ENCODE peak calls at places on chromosomes 16 and 17, in seven cellular contexts. One of them, this sample, is unnamed.

GRCh38 chr16:21628772-21629171 is 23.6 kb downstream of the IGSF6 start:
- DNase-seq in sigmoid colon: no peak
- DNase-seq in adrenal gland: no peak
- DNase-seq in GM23338: no peak
- DNase-seq in SK-N-SH: no peak
- DNase-seq in mesendoderm: no peak
- DNase-seq in left lung: no peak
- DNase-seq in this sample: no peak

GRCh38 chr16:66588981-66589713 is 9.9 kb downstream of the CMTM2 start:
- DNase-seq in adrenal gland: no peak
- DNase-seq in SK-N-SH: no peak
- DNase-seq in mesendoderm: peak; percentile 66
- DNase-seq in sigmoid colon: peak; percentile 71
- DNase-seq in left lung: peak; percentile 84
- DNase-seq in GM23338: peak; percentile 92
- DNase-seq in this sample: no peak

GRCh38 chr17:12620200-12620720 is 45.4 kb upstream of the MYOCD start:
- DNase-seq in mesendoderm: no peak
- DNase-seq in left lung: no peak
- DNase-seq in adrenal gland: no peak
- DNase-seq in sigmoid colon: no peak
- DNase-seq in GM23338: no peak
- DNase-seq in SK-N-SH: no peak
- DNase-seq in this sample: no peak

GRCh38 chr17:57671546-57672204 is 73.4 kb downstream of the CCDC182 start:
- DNase-seq in sigmoid colon: peak; percentile 89
- DNase-seq in mesendoderm: peak; percentile 86
- DNase-seq in GM23338: peak; percentile 95
- DNase-seq in adrenal gland: peak; percentile 78
- DNase-seq in left lung: peak; percentile 88
- DNase-seq in SK-N-SH: peak; percentile 94
- DNase-seq in this sample: peak; percentile 73

GRCh38 chr16:27489906-27490305 is 59.8 kb downstream of the GTF3C1 start:
- DNase-seq in GM23338: no peak
- DNase-seq in left lung: no peak
- DNase-seq in sigmoid colon: no peak
- DNase-seq in mesendoderm: no peak
- DNase-seq in adrenal gland: no peak
- DNase-seq in SK-N-SH: no peak
- DNase-seq in this sample: no peak

GRCh38 chr17:50214986-50215730 is 13.7 kb upstream of the COL1A1 start:
- DNase-seq in sigmoid colon: no peak
- DNase-seq in SK-N-SH: no peak
- DNase-seq in GM23338: no peak
- DNase-seq in adrenal gland: no peak
- DNase-seq in mesendoderm: no peak
- DNase-seq in left lung: no peak
- DNase-seq in this sample: no peak

GRCh38 chr16:88355093-88355388 is 27.7 kb upstream of the ZNF469 start:
- DNase-seq in left lung: no peak
- DNase-seq in adrenal gland: no peak
- DNase-seq in mesendoderm: no peak
- DNase-seq in SK-N-SH: peak; percentile 28
- DNase-seq in GM23338: no peak
- DNase-seq in sigmoid colon: no peak
- DNase-seq in this sample: no peak

GRCh38 chr16:46883353-46883689 is 841 bp upstream of the GPT2 start:
- DNase-seq in sigmoid colon: no peak
- DNase-seq in GM23338: no peak
- DNase-seq in adrenal gland: no peak
- DNase-seq in SK-N-SH: no peak
- DNase-seq in mesendoderm: no peak
- DNase-seq in left lung: no peak
- DNase-seq in this sample: no peak

GRCh38 chr17:40180694-40181093 is 3.4 kb downstream of the RAPGEFL1 start:
- DNase-seq in sigmoid colon: no peak
- DNase-seq in SK-N-SH: no peak
- DNase-seq in adrenal gland: no peak
- DNase-seq in left lung: no peak
- DNase-seq in GM23338: no peak
- DNase-seq in mesendoderm: no peak
- DNase-seq in this sample: no peak

GRCh38 chr16:12515771-12516170 is 287.9 kb downstream of the CPPED1 start:
- DNase-seq in SK-N-SH: no peak
- DNase-seq in GM23338: no peak
- DNase-seq in sigmoid colon: no peak
- DNase-seq in mesendoderm: no peak
- DNase-seq in adrenal gland: no peak
- DNase-seq in left lung: no peak
- DNase-seq in this sample: no peak

GRCh38 chr16:26993511-26993910 is 73.2 kb upstream of the C16orf82 start:
- DNase-seq in left lung: no peak
- DNase-seq in SK-N-SH: no peak
- DNase-seq in sigmoid colon: no peak
- DNase-seq in GM23338: no peak
- DNase-seq in mesendoderm: no peak
- DNase-seq in adrenal gland: peak; percentile 34
- DNase-seq in this sample: no peak

GRCh38 chr17:74807925-74808324 is 31.8 kb upstream of the NAT9 start:
- DNase-seq in adrenal gland: no peak
- DNase-seq in mesendoderm: no peak
- DNase-seq in left lung: no peak
- DNase-seq in sigmoid colon: no peak
- DNase-seq in SK-N-SH: peak; percentile 93
- DNase-seq in GM23338: no peak
- DNase-seq in this sample: no peak

GRCh38 chr17:21287703-21288449 is 3.4 kb downstream of the MAP2K3 start:
- DNase-seq in SK-N-SH: peak; percentile 43
- DNase-seq in adrenal gland: peak; percentile 98
- DNase-seq in GM23338: no peak
- DNase-seq in mesendoderm: no peak
- DNase-seq in sigmoid colon: peak; percentile 98
- DNase-seq in left lung: peak; percentile 97
- DNase-seq in this sample: peak; percentile 95

GRCh38 chr16:73956592-73957495 is 339.8 kb upstream of the PSMD7 start:
- DNase-seq in SK-N-SH: peak; percentile 65
- DNase-seq in adrenal gland: peak; percentile 54
- DNase-seq in GM23338: peak; percentile 87
- DNase-seq in sigmoid colon: peak; percentile 73
- DNase-seq in left lung: no peak
- DNase-seq in mesendoderm: peak; percentile 65
- DNase-seq in this sample: peak; percentile 43

GRCh38 chr17:1899403-1900000 is 69.7 kb downstream of the RPA1 start:
- DNase-seq in SK-N-SH: peak; percentile 47
- DNase-seq in adrenal gland: no peak
- DNase-seq in GM23338: no peak
- DNase-seq in sigmoid colon: no peak
- DNase-seq in left lung: no peak
- DNase-seq in mesendoderm: no peak
- DNase-seq in this sample: no peak

GRCh38 chr16:29702307-29702706 is 23.3 kb downstream of the QPRT start:
- DNase-seq in adrenal gland: no peak
- DNase-seq in mesendoderm: no peak
- DNase-seq in left lung: no peak
- DNase-seq in SK-N-SH: no peak
- DNase-seq in GM23338: no peak
- DNase-seq in sigmoid colon: no peak
- DNase-seq in this sample: no peak

GRCh38 chr17:50683434-50684287 is 24.1 kb downstream of the ANKRD40 start:
- DNase-seq in adrenal gland: no peak
- DNase-seq in mesendoderm: no peak
- DNase-seq in SK-N-SH: no peak
- DNase-seq in GM23338: no peak
- DNase-seq in left lung: no peak
- DNase-seq in sigmoid colon: peak; percentile 62
- DNase-seq in this sample: no peak

GRCh38 chr16:3149630-3150345 is 15.0 kb downstream of the ZNF213 start:
- DNase-seq in adrenal gland: no peak
- DNase-seq in sigmoid colon: peak; percentile 83
- DNase-seq in SK-N-SH: peak; percentile 87
- DNase-seq in GM23338: peak; percentile 89
- DNase-seq in mesendoderm: peak; percentile 81
- DNase-seq in left lung: peak; percentile 92
- DNase-seq in this sample: peak; percentile 79

GRCh38 chr17:49681336-49681735 is 3.4 kb upstream of the SPOP start:
- DNase-seq in mesendoderm: no peak
- DNase-seq in GM23338: no peak
- DNase-seq in sigmoid colon: no peak
- DNase-seq in adrenal gland: no peak
- DNase-seq in SK-N-SH: no peak
- DNase-seq in left lung: no peak
- DNase-seq in this sample: no peak

GRCh38 chr16:50712568-50712914 is 19.1 kb downstream of the NOD2 start:
- DNase-seq in adrenal gland: no peak
- DNase-seq in left lung: no peak
- DNase-seq in sigmoid colon: no peak
- DNase-seq in GM23338: no peak
- DNase-seq in mesendoderm: peak; percentile 72
- DNase-seq in SK-N-SH: no peak
- DNase-seq in this sample: no peak

GRCh38 chr17:80694085-80694991 is 149.7 kb downstream of the RPTOR start:
- DNase-seq in left lung: no peak
- DNase-seq in adrenal gland: no peak
- DNase-seq in GM23338: no peak
- DNase-seq in sigmoid colon: no peak
- DNase-seq in SK-N-SH: no peak
- DNase-seq in mesendoderm: no peak
- DNase-seq in this sample: no peak

GRCh38 chr16:80997139-80997798 is 9.4 kb downstream of the CMC2 start:
- DNase-seq in left lung: no peak
- DNase-seq in mesendoderm: no peak
- DNase-seq in adrenal gland: no peak
- DNase-seq in GM23338: no peak
- DNase-seq in sigmoid colon: no peak
- DNase-seq in SK-N-SH: no peak
- DNase-seq in this sample: no peak

GRCh38 chr17:9360610-9361571 is 214.7 kb downstream of the STX8 start:
- DNase-seq in sigmoid colon: peak; percentile 68
- DNase-seq in GM23338: no peak
- DNase-seq in left lung: no peak
- DNase-seq in adrenal gland: peak; percentile 55
- DNase-seq in mesendoderm: peak; percentile 45
- DNase-seq in SK-N-SH: no peak
- DNase-seq in this sample: no peak

GRCh38 chr16:28494141-28494851 is at the start of gene APOBR:
- DNase-seq in mesendoderm: no peak
- DNase-seq in SK-N-SH: no peak
- DNase-seq in adrenal gland: no peak
- DNase-seq in sigmoid colon: no peak
- DNase-seq in left lung: peak; percentile 84
- DNase-seq in GM23338: no peak
- DNase-seq in this sample: peak; percentile 30

GRCh38 chr16:85752511-85753420 is 1.9 kb upstream of the C16orf74 start:
- DNase-seq in SK-N-SH: peak; percentile 54
- DNase-seq in left lung: no peak
- DNase-seq in mesendoderm: peak; percentile 73
- DNase-seq in GM23338: peak; percentile 71
- DNase-seq in adrenal gland: no peak
- DNase-seq in sigmoid colon: peak; percentile 78
- DNase-seq in this sample: peak; percentile 30

GRCh38 chr17:82269138-82269881 is 4.2 kb downstream of the CSNK1D start:
- DNase-seq in mesendoderm: no peak
- DNase-seq in sigmoid colon: no peak
- DNase-seq in GM23338: no peak
- DNase-seq in SK-N-SH: no peak
- DNase-seq in left lung: peak; percentile 66
- DNase-seq in adrenal gland: no peak
- DNase-seq in this sample: no peak
- H3K27ac ChIP-seq in mesendoderm: no peak overlapping the region
- H3K27ac ChIP-seq in sigmoid colon: peak overlapping the region; percentile 98
- H3K27ac ChIP-seq in GM23338: no peak overlapping the region
- H3K27ac ChIP-seq in SK-N-SH: peak overlapping the region; percentile 92
- H3K27ac ChIP-seq in left lung: peak overlapping the region; percentile 80
- H3K27ac ChIP-seq in adrenal gland: no peak overlapping the region
- H3K27ac ChIP-seq in this sample: peak overlapping the region; percentile 31

GRCh38 chr17:48588519-48588918 is 1.5 kb downstream of the HOXB3 start:
- DNase-seq in GM23338: no peak
- DNase-seq in left lung: no peak
- DNase-seq in sigmoid colon: no peak
- DNase-seq in SK-N-SH: no peak
- DNase-seq in mesendoderm: no peak
- DNase-seq in adrenal gland: no peak
- DNase-seq in this sample: no peak
- H3K4me1 ChIP-seq in GM23338: peaks cover 56% of the 10 kb centered on the region
- H3K4me1 ChIP-seq in left lung: peaks cover 9% of the 10 kb centered on the region
- H3K4me1 ChIP-seq in sigmoid colon: peaks cover 52% of the 10 kb centered on the region
- H3K4me1 ChIP-seq in SK-N-SH: peaks cover 7% of the 10 kb centered on the region
- H3K4me1 ChIP-seq in mesendoderm: no peaks in the 10 kb centered on the region
- H3K4me1 ChIP-seq in adrenal gland: peaks cover 49% of the 10 kb centered on the region
- H3K4me1 ChIP-seq in this sample: peaks cover 25% of the 10 kb centered on the region

DNA sequence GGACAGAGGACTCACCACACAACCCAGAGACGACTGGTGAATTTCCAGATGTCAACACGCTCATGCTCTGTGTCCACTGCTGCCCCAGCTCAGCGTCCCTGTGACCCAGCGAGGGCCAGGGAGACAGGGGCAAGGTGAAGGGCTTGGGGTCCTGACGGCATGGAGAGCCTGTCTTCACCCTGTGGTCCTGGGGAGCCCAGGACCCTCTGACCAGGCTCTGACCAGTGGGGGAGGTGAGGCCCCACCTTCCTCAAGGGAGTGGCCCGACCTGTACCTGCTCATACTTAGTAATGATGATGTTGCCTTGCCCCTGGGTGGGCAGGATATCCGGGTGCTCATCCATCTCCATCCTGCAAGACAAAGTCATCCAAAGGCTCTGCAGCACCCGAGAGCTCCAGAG is 39.8 kb downstream of the TNFRSF13B start:
- DNase-seq in sigmoid colon: no peak
- DNase-seq in adrenal gland: no peak
- DNase-seq in mesendoderm: no peak
- DNase-seq in GM23338: no peak
- DNase-seq in SK-N-SH: no peak
- DNase-seq in left lung: peak; percentile 33
- DNase-seq in this sample: peak; percentile 3
- H3K27ac ChIP-seq in sigmoid colon: no peak overlapping the region
- H3K27ac ChIP-seq in adrenal gland: no peak overlapping the region
- H3K27ac ChIP-seq in mesendoderm: no peak overlapping the region
- H3K27ac ChIP-seq in GM23338: no peak overlapping the region
- H3K27ac ChIP-seq in SK-N-SH: no peak overlapping the region
- H3K27ac ChIP-seq in left lung: no peak overlapping the region
- H3K27ac ChIP-seq in this sample: no peak overlapping the region

DNA sequence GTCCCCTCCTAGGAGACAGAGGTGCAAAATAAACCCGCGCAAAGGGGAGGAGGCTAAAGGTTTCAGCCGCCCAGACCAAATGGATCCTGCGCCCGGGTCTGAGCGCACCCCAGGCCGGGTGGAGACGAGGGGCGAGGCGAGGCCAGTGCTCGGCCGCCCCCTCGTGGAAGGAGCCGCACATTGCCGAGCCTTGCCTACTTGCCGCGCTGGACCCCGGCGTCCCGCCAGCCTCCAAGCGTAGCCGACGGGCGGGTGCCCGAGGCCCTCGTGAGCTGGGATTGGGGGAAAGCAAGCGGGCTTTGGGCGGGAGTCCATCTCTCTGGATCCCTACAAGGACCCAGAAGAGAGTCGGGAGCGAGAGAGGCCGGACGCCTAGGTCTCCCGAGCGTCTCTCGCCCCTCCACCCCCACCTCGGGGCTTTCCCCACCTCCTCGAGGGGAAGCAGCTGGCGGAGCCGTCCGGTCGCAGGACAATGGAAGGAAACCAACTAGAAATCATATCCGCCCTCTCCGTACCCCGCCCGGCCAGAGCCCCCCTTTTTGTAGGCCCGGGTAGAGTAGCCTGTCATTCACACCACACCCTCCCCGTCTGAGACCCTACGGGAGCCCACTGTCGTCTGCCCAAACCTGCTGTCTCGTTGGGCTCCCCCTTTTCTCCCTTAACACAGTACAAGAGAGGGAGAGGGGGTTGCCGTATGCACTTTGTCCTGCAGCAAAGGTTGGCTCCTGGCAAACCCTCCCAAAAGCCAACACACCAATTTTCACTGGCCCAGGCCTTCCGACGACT is 664 bp upstream of the BCL6B start:
- DNase-seq in SK-N-SH: peak; percentile 92
- DNase-seq in GM23338: peak; percentile 90
- DNase-seq in left lung: peak; percentile 96
- DNase-seq in mesendoderm: peak; percentile 79
- DNase-seq in sigmoid colon: peak; percentile 91
- DNase-seq in adrenal gland: peak; percentile 81
- DNase-seq in this sample: peak; percentile 83
- H3K4me1 ChIP-seq in SK-N-SH: peaks cover 5% of the 10 kb centered on the region
- H3K4me1 ChIP-seq in GM23338: peaks cover 37% of the 10 kb centered on the region
- H3K4me1 ChIP-seq in left lung: peaks cover 6% of the 10 kb centered on the region
- H3K4me1 ChIP-seq in mesendoderm: peaks cover 5% of the 10 kb centered on the region
- H3K4me1 ChIP-seq in sigmoid colon: peaks cover 48% of the 10 kb centered on the region
- H3K4me1 ChIP-seq in adrenal gland: peaks cover 19% of the 10 kb centered on the region
- H3K4me1 ChIP-seq in this sample: peaks cover 91% of the 10 kb centered on the region

This sample was measured in left ventricle myocardium inferior.